ENCODE peak calls at places on chromosomes 16 and 17, in seven cellular contexts. One of them, this sample, is unnamed.

GRCh38 chr17:65918450-65918849 is 273.5 kb downstream of the CEP112 start:
- DNase-seq in activated CD4-positive, alpha-beta T cell treated with anti-CD3 and anti-CD28 coated beads for 36 hours: no peak
- DNase-seq in iPS-NIHi11: no peak
- DNase-seq in NCI-H1092 treated with DMSO at 0.1 percent for 48 hours: no peak
- DNase-seq in stimulated activated CD4-positive, alpha-beta T cell treated with anti-CD3 and anti-CD28 coated beads, Interleukin-15, amount 100 ng/mL, for 48 hours: no peak
- DNase-seq in breast epithelium: no peak
- DNase-seq in left ventricle myocardium inferior: no peak
- DNase-seq in this sample: no peak

GRCh38 chr17:77106874-77107358 is 33.9 kb upstream of the SEC14L1 start:
- DNase-seq in activated CD4-positive, alpha-beta T cell treated with anti-CD3 and anti-CD28 coated beads for 36 hours: no peak
- DNase-seq in iPS-NIHi11: no peak
- DNase-seq in NCI-H1092 treated with DMSO at 0.1 percent for 48 hours: peak; percentile 32
- DNase-seq in stimulated activated CD4-positive, alpha-beta T cell treated with anti-CD3 and anti-CD28 coated beads, Interleukin-15, amount 100 ng/mL, for 48 hours: no peak
- DNase-seq in breast epithelium: no peak
- DNase-seq in left ventricle myocardium inferior: no peak
- DNase-seq in this sample: no peak

GRCh38 chr17:76537578-76538280 is at the start of gene CYGB:
- DNase-seq in activated CD4-positive, alpha-beta T cell treated with anti-CD3 and anti-CD28 coated beads for 36 hours: no peak
- DNase-seq in iPS-NIHi11: peak; percentile 56
- DNase-seq in NCI-H1092 treated with DMSO at 0.1 percent for 48 hours: no peak
- DNase-seq in stimulated activated CD4-positive, alpha-beta T cell treated with anti-CD3 and anti-CD28 coated beads, Interleukin-15, amount 100 ng/mL, for 48 hours: no peak
- DNase-seq in breast epithelium: no peak
- DNase-seq in left ventricle myocardium inferior: peak; percentile 74
- DNase-seq in this sample: no peak

GRCh38 chr16:12613131-12613991 is 190.3 kb downstream of the CPPED1 start:
- DNase-seq in activated CD4-positive, alpha-beta T cell treated with anti-CD3 and anti-CD28 coated beads for 36 hours: peak; percentile 83
- DNase-seq in iPS-NIHi11: no peak
- DNase-seq in NCI-H1092 treated with DMSO at 0.1 percent for 48 hours: no peak
- DNase-seq in stimulated activated CD4-positive, alpha-beta T cell treated with anti-CD3 and anti-CD28 coated beads, Interleukin-15, amount 100 ng/mL, for 48 hours: peak; percentile 64
- DNase-seq in breast epithelium: no peak
- DNase-seq in left ventricle myocardium inferior: no peak
- DNase-seq in this sample: no peak

GRCh38 chr16:88303890-88304819 is 78.6 kb upstream of the ZNF469 start:
- DNase-seq in activated CD4-positive, alpha-beta T cell treated with anti-CD3 and anti-CD28 coated beads for 36 hours: no peak
- DNase-seq in iPS-NIHi11: peak; percentile 63
- DNase-seq in NCI-H1092 treated with DMSO at 0.1 percent for 48 hours: no peak
- DNase-seq in stimulated activated CD4-positive, alpha-beta T cell treated with anti-CD3 and anti-CD28 coated beads, Interleukin-15, amount 100 ng/mL, for 48 hours: no peak
- DNase-seq in breast epithelium: no peak
- DNase-seq in left ventricle myocardium inferior: no peak
- DNase-seq in this sample: no peak

GRCh38 chr16:27498426-27498825 is 51.3 kb downstream of the GTF3C1 start:
- DNase-seq in activated CD4-positive, alpha-beta T cell treated with anti-CD3 and anti-CD28 coated beads for 36 hours: no peak
- DNase-seq in iPS-NIHi11: no peak
- DNase-seq in NCI-H1092 treated with DMSO at 0.1 percent for 48 hours: no peak
- DNase-seq in stimulated activated CD4-positive, alpha-beta T cell treated with anti-CD3 and anti-CD28 coated beads, Interleukin-15, amount 100 ng/mL, for 48 hours: no peak
- DNase-seq in breast epithelium: no peak
- DNase-seq in left ventricle myocardium inferior: no peak
- DNase-seq in this sample: no peak

GRCh38 chr17:59004338-59005111 is 102.2 kb downstream of the TRIM37 start:
- DNase-seq in activated CD4-positive, alpha-beta T cell treated with anti-CD3 and anti-CD28 coated beads for 36 hours: peak; percentile 81
- DNase-seq in iPS-NIHi11: peak; percentile 64
- DNase-seq in NCI-H1092 treated with DMSO at 0.1 percent for 48 hours: peak; percentile 59
- DNase-seq in stimulated activated CD4-positive, alpha-beta T cell treated with anti-CD3 and anti-CD28 coated beads, Interleukin-15, amount 100 ng/mL, for 48 hours: peak; percentile 57
- DNase-seq in breast epithelium: no peak
- DNase-seq in left ventricle myocardium inferior: peak; percentile 21
- DNase-seq in this sample: peak; percentile 88

GRCh38 chr17:753407-753806 is 1.3 kb upstream of the GEMIN4 start:
- DNase-seq in activated CD4-positive, alpha-beta T cell treated with anti-CD3 and anti-CD28 coated beads for 36 hours: no peak
- DNase-seq in iPS-NIHi11: no peak
- DNase-seq in NCI-H1092 treated with DMSO at 0.1 percent for 48 hours: no peak
- DNase-seq in stimulated activated CD4-positive, alpha-beta T cell treated with anti-CD3 and anti-CD28 coated beads, Interleukin-15, amount 100 ng/mL, for 48 hours: no peak
- DNase-seq in breast epithelium: no peak
- DNase-seq in left ventricle myocardium inferior: no peak
- DNase-seq in this sample: no peak

GRCh38 chr16:55773859-55774549 is 58.9 kb downstream of the CES1 start:
- DNase-seq in activated CD4-positive, alpha-beta T cell treated with anti-CD3 and anti-CD28 coated beads for 36 hours: no peak
- DNase-seq in iPS-NIHi11: no peak
- DNase-seq in NCI-H1092 treated with DMSO at 0.1 percent for 48 hours: no peak
- DNase-seq in stimulated activated CD4-positive, alpha-beta T cell treated with anti-CD3 and anti-CD28 coated beads, Interleukin-15, amount 100 ng/mL, for 48 hours: no peak
- DNase-seq in breast epithelium: no peak
- DNase-seq in left ventricle myocardium inferior: no peak
- DNase-seq in this sample: no peak

GRCh38 chr17:16439867-16440351 is 24.5 kb downstream of the TRPV2 start:
- DNase-seq in activated CD4-positive, alpha-beta T cell treated with anti-CD3 and anti-CD28 coated beads for 36 hours: no peak
- DNase-seq in iPS-NIHi11: no peak
- DNase-seq in NCI-H1092 treated with DMSO at 0.1 percent for 48 hours: no peak
- DNase-seq in stimulated activated CD4-positive, alpha-beta T cell treated with anti-CD3 and anti-CD28 coated beads, Interleukin-15, amount 100 ng/mL, for 48 hours: no peak
- DNase-seq in breast epithelium: no peak
- DNase-seq in left ventricle myocardium inferior: no peak
- DNase-seq in this sample: no peak

GRCh38 chr17:40432864-40433528 is 10.3 kb upstream of the IGFBP4 start:
- DNase-seq in activated CD4-positive, alpha-beta T cell treated with anti-CD3 and anti-CD28 coated beads for 36 hours: no peak
- DNase-seq in iPS-NIHi11: peak; percentile 3
- DNase-seq in NCI-H1092 treated with DMSO at 0.1 percent for 48 hours: no peak
- DNase-seq in stimulated activated CD4-positive, alpha-beta T cell treated with anti-CD3 and anti-CD28 coated beads, Interleukin-15, amount 100 ng/mL, for 48 hours: no peak
- DNase-seq in breast epithelium: peak; percentile 42
- DNase-seq in left ventricle myocardium inferior: peak; percentile 38
- DNase-seq in this sample: peak; percentile 34

GRCh38 chr17:63479495-63480184 is 2.8 kb downstream of the ACE start:
- DNase-seq in activated CD4-positive, alpha-beta T cell treated with anti-CD3 and anti-CD28 coated beads for 36 hours: no peak
- DNase-seq in iPS-NIHi11: no peak
- DNase-seq in NCI-H1092 treated with DMSO at 0.1 percent for 48 hours: peak; percentile 57
- DNase-seq in stimulated activated CD4-positive, alpha-beta T cell treated with anti-CD3 and anti-CD28 coated beads, Interleukin-15, amount 100 ng/mL, for 48 hours: no peak
- DNase-seq in breast epithelium: no peak
- DNase-seq in left ventricle myocardium inferior: no peak
- DNase-seq in this sample: no peak

GRCh38 chr17:21388066-21388465 is 11.9 kb downstream of the KCNJ12 start:
- DNase-seq in activated CD4-positive, alpha-beta T cell treated with anti-CD3 and anti-CD28 coated beads for 36 hours: no peak
- DNase-seq in iPS-NIHi11: no peak
- DNase-seq in NCI-H1092 treated with DMSO at 0.1 percent for 48 hours: peak; percentile 13
- DNase-seq in stimulated activated CD4-positive, alpha-beta T cell treated with anti-CD3 and anti-CD28 coated beads, Interleukin-15, amount 100 ng/mL, for 48 hours: no peak
- DNase-seq in breast epithelium: no peak
- DNase-seq in left ventricle myocardium inferior: peak; percentile 67
- DNase-seq in this sample: no peak

GRCh38 chr16:9138731-9139501 is 47.5 kb downstream of the HAPSTR1 start:
- DNase-seq in activated CD4-positive, alpha-beta T cell treated with anti-CD3 and anti-CD28 coated beads for 36 hours: peak; percentile 87
- DNase-seq in iPS-NIHi11: peak; percentile 80
- DNase-seq in NCI-H1092 treated with DMSO at 0.1 percent for 48 hours: peak; percentile 57
- DNase-seq in stimulated activated CD4-positive, alpha-beta T cell treated with anti-CD3 and anti-CD28 coated beads, Interleukin-15, amount 100 ng/mL, for 48 hours: peak; percentile 64
- DNase-seq in breast epithelium: peak; percentile 65
- DNase-seq in left ventricle myocardium inferior: peak; percentile 64
- DNase-seq in this sample: peak; percentile 88

GRCh38 chr16:66385415-66385814 is 18.9 kb downstream of the CDH5 start:
- DNase-seq in activated CD4-positive, alpha-beta T cell treated with anti-CD3 and anti-CD28 coated beads for 36 hours: no peak
- DNase-seq in iPS-NIHi11: no peak
- DNase-seq in NCI-H1092 treated with DMSO at 0.1 percent for 48 hours: no peak
- DNase-seq in stimulated activated CD4-positive, alpha-beta T cell treated with anti-CD3 and anti-CD28 coated beads, Interleukin-15, amount 100 ng/mL, for 48 hours: no peak
- DNase-seq in breast epithelium: no peak
- DNase-seq in left ventricle myocardium inferior: no peak
- DNase-seq in this sample: no peak

GRCh38 chr16:58021661-58022551 is 3.6 kb upstream of the MMP15 start:
- DNase-seq in activated CD4-positive, alpha-beta T cell treated with anti-CD3 and anti-CD28 coated beads for 36 hours: no peak
- DNase-seq in iPS-NIHi11: no peak
- DNase-seq in NCI-H1092 treated with DMSO at 0.1 percent for 48 hours: no peak
- DNase-seq in stimulated activated CD4-positive, alpha-beta T cell treated with anti-CD3 and anti-CD28 coated beads, Interleukin-15, amount 100 ng/mL, for 48 hours: no peak
- DNase-seq in breast epithelium: no peak
- DNase-seq in left ventricle myocardium inferior: peak; percentile 11
- DNase-seq in this sample: no peak

GRCh38 chr17:17664073-17664470 is 17.2 kb upstream of the RAI1 start:
- DNase-seq in activated CD4-positive, alpha-beta T cell treated with anti-CD3 and anti-CD28 coated beads for 36 hours: no peak
- DNase-seq in iPS-NIHi11: no peak
- DNase-seq in NCI-H1092 treated with DMSO at 0.1 percent for 48 hours: no peak
- DNase-seq in stimulated activated CD4-positive, alpha-beta T cell treated with anti-CD3 and anti-CD28 coated beads, Interleukin-15, amount 100 ng/mL, for 48 hours: no peak
- DNase-seq in breast epithelium: no peak
- DNase-seq in left ventricle myocardium inferior: no peak
- DNase-seq in this sample: no peak

GRCh38 chr16:66266436-66267286 is 99.8 kb upstream of the CDH5 start:
- DNase-seq in activated CD4-positive, alpha-beta T cell treated with anti-CD3 and anti-CD28 coated beads for 36 hours: no peak
- DNase-seq in iPS-NIHi11: peak; percentile 51
- DNase-seq in NCI-H1092 treated with DMSO at 0.1 percent for 48 hours: no peak
- DNase-seq in stimulated activated CD4-positive, alpha-beta T cell treated with anti-CD3 and anti-CD28 coated beads, Interleukin-15, amount 100 ng/mL, for 48 hours: no peak
- DNase-seq in breast epithelium: peak; percentile 48
- DNase-seq in left ventricle myocardium inferior: peak; percentile 76
- DNase-seq in this sample: peak; percentile 95

GRCh38 chr17:75430159-75430748 is 24.8 kb upstream of the GRB2 start:
- DNase-seq in activated CD4-positive, alpha-beta T cell treated with anti-CD3 and anti-CD28 coated beads for 36 hours: no peak
- DNase-seq in iPS-NIHi11: peak; percentile 71
- DNase-seq in NCI-H1092 treated with DMSO at 0.1 percent for 48 hours: no peak
- DNase-seq in stimulated activated CD4-positive, alpha-beta T cell treated with anti-CD3 and anti-CD28 coated beads, Interleukin-15, amount 100 ng/mL, for 48 hours: no peak
- DNase-seq in breast epithelium: no peak
- DNase-seq in left ventricle myocardium inferior: no peak
- DNase-seq in this sample: no peak

GRCh38 chr17:48624544-48625501 is 1.3 kb downstream of the HOXB9 start:
- DNase-seq in activated CD4-positive, alpha-beta T cell treated with anti-CD3 and anti-CD28 coated beads for 36 hours: peak; percentile 51
- DNase-seq in iPS-NIHi11: peak; percentile 75
- DNase-seq in NCI-H1092 treated with DMSO at 0.1 percent for 48 hours: no peak
- DNase-seq in stimulated activated CD4-positive, alpha-beta T cell treated with anti-CD3 and anti-CD28 coated beads, Interleukin-15, amount 100 ng/mL, for 48 hours: no peak
- DNase-seq in breast epithelium: no peak
- DNase-seq in left ventricle myocardium inferior: no peak
- DNase-seq in this sample: no peak

GRCh38 chr17:30211371-30211770 is 24.1 kb downstream of the SLC6A4 start:
- DNase-seq in activated CD4-positive, alpha-beta T cell treated with anti-CD3 and anti-CD28 coated beads for 36 hours: no peak
- DNase-seq in iPS-NIHi11: no peak
- DNase-seq in NCI-H1092 treated with DMSO at 0.1 percent for 48 hours: no peak
- DNase-seq in stimulated activated CD4-positive, alpha-beta T cell treated with anti-CD3 and anti-CD28 coated beads, Interleukin-15, amount 100 ng/mL, for 48 hours: no peak
- DNase-seq in breast epithelium: no peak
- DNase-seq in left ventricle myocardium inferior: no peak
- DNase-seq in this sample: no peak

GRCh38 chr16:72073831-72074230 is 10.8 kb downstream of the HPR start:
- DNase-seq in activated CD4-positive, alpha-beta T cell treated with anti-CD3 and anti-CD28 coated beads for 36 hours: no peak
- DNase-seq in iPS-NIHi11: no peak
- DNase-seq in NCI-H1092 treated with DMSO at 0.1 percent for 48 hours: no peak
- DNase-seq in stimulated activated CD4-positive, alpha-beta T cell treated with anti-CD3 and anti-CD28 coated beads, Interleukin-15, amount 100 ng/mL, for 48 hours: no peak
- DNase-seq in breast epithelium: no peak
- DNase-seq in left ventricle myocardium inferior: peak; percentile 53
- DNase-seq in this sample: no peak

GRCh38 chr17:63189082-63189481 is 223.0 kb downstream of the TANC2 start:
- DNase-seq in activated CD4-positive, alpha-beta T cell treated with anti-CD3 and anti-CD28 coated beads for 36 hours: no peak
- DNase-seq in iPS-NIHi11: no peak
- DNase-seq in NCI-H1092 treated with DMSO at 0.1 percent for 48 hours: no peak
- DNase-seq in stimulated activated CD4-positive, alpha-beta T cell treated with anti-CD3 and anti-CD28 coated beads, Interleukin-15, amount 100 ng/mL, for 48 hours: no peak
- DNase-seq in breast epithelium: no peak
- DNase-seq in left ventricle myocardium inferior: no peak
- DNase-seq in this sample: no peak

GRCh38 chr17:73293480-73293911 is 18.3 kb downstream of the CDC42EP4 start:
- DNase-seq in activated CD4-positive, alpha-beta T cell treated with anti-CD3 and anti-CD28 coated beads for 36 hours: no peak
- DNase-seq in iPS-NIHi11: no peak
- DNase-seq in NCI-H1092 treated with DMSO at 0.1 percent for 48 hours: no peak
- DNase-seq in stimulated activated CD4-positive, alpha-beta T cell treated with anti-CD3 and anti-CD28 coated beads, Interleukin-15, amount 100 ng/mL, for 48 hours: no peak
- DNase-seq in breast epithelium: peak; percentile 74
- DNase-seq in left ventricle myocardium inferior: peak; percentile 60
- DNase-seq in this sample: no peak

GRCh38 chr16:85430523-85431381 is 182.4 kb upstream of the GSE1 start:
- DNase-seq in activated CD4-positive, alpha-beta T cell treated with anti-CD3 and anti-CD28 coated beads for 36 hours: no peak
- DNase-seq in iPS-NIHi11: no peak
- DNase-seq in NCI-H1092 treated with DMSO at 0.1 percent for 48 hours: no peak
- DNase-seq in stimulated activated CD4-positive, alpha-beta T cell treated with anti-CD3 and anti-CD28 coated beads, Interleukin-15, amount 100 ng/mL, for 48 hours: no peak
- DNase-seq in breast epithelium: no peak
- DNase-seq in left ventricle myocardium inferior: no peak
- DNase-seq in this sample: no peak

GRCh38 chr16:867421-868385 is 67.2 kb upstream of the GNG13 start:
- DNase-seq in activated CD4-positive, alpha-beta T cell treated with anti-CD3 and anti-CD28 coated beads for 36 hours: no peak
- DNase-seq in iPS-NIHi11: no peak
- DNase-seq in NCI-H1092 treated with DMSO at 0.1 percent for 48 hours: no peak
- DNase-seq in stimulated activated CD4-positive, alpha-beta T cell treated with anti-CD3 and anti-CD28 coated beads, Interleukin-15, amount 100 ng/mL, for 48 hours: no peak
- DNase-seq in breast epithelium: no peak
- DNase-seq in left ventricle myocardium inferior: peak; percentile 7
- DNase-seq in this sample: no peak

GRCh38 chr17:39225974-39226683 is 384 bp upstream of the STAC2 start:
- DNase-seq in activated CD4-positive, alpha-beta T cell treated with anti-CD3 and anti-CD28 coated beads for 36 hours: peak; percentile 58
- DNase-seq in iPS-NIHi11: peak; percentile 99
- DNase-seq in NCI-H1092 treated with DMSO at 0.1 percent for 48 hours: peak; percentile 41
- DNase-seq in stimulated activated CD4-positive, alpha-beta T cell treated with anti-CD3 and anti-CD28 coated beads, Interleukin-15, amount 100 ng/mL, for 48 hours: no peak
- DNase-seq in breast epithelium: peak; percentile 71
- DNase-seq in left ventricle myocardium inferior: peak; percentile 74
- DNase-seq in this sample: no peak

GRCh38 chr16:30574678-30575077 is 3.2 kb upstream of the ZNF688 start:
- DNase-seq in activated CD4-positive, alpha-beta T cell treated with anti-CD3 and anti-CD28 coated beads for 36 hours: no peak
- DNase-seq in iPS-NIHi11: no peak
- DNase-seq in NCI-H1092 treated with DMSO at 0.1 percent for 48 hours: no peak
- DNase-seq in stimulated activated CD4-positive, alpha-beta T cell treated with anti-CD3 and anti-CD28 coated beads, Interleukin-15, amount 100 ng/mL, for 48 hours: no peak
- DNase-seq in breast epithelium: no peak
- DNase-seq in left ventricle myocardium inferior: no peak
- DNase-seq in this sample: no peak

GRCh38 chr16:50301626-50302471 is 35.5 kb downstream of the ADCY7 start:
- DNase-seq in activated CD4-positive, alpha-beta T cell treated with anti-CD3 and anti-CD28 coated beads for 36 hours: no peak
- DNase-seq in iPS-NIHi11: peak; percentile 30
- DNase-seq in NCI-H1092 treated with DMSO at 0.1 percent for 48 hours: no peak
- DNase-seq in stimulated activated CD4-positive, alpha-beta T cell treated with anti-CD3 and anti-CD28 coated beads, Interleukin-15, amount 100 ng/mL, for 48 hours: no peak
- DNase-seq in breast epithelium: peak; percentile 41
- DNase-seq in left ventricle myocardium inferior: no peak
- DNase-seq in this sample: no peak

GRCh38 chr17:81469266-81469665 is 43.3 kb downstream of the ACTG1 start:
- DNase-seq in activated CD4-positive, alpha-beta T cell treated with anti-CD3 and anti-CD28 coated beads for 36 hours: no peak
- DNase-seq in iPS-NIHi11: no peak
- DNase-seq in NCI-H1092 treated with DMSO at 0.1 percent for 48 hours: no peak
- DNase-seq in stimulated activated CD4-positive, alpha-beta T cell treated with anti-CD3 and anti-CD28 coated beads, Interleukin-15, amount 100 ng/mL, for 48 hours: no peak
- DNase-seq in breast epithelium: no peak
- DNase-seq in left ventricle myocardium inferior: no peak
- DNase-seq in this sample: no peak

GRCh38 chr17:36705651-36706436 is 104.5 kb downstream of the MRM1 start:
- DNase-seq in activated CD4-positive, alpha-beta T cell treated with anti-CD3 and anti-CD28 coated beads for 36 hours: peak; percentile 78
- DNase-seq in iPS-NIHi11: peak; percentile 77
- DNase-seq in NCI-H1092 treated with DMSO at 0.1 percent for 48 hours: peak; percentile 88
- DNase-seq in stimulated activated CD4-positive, alpha-beta T cell treated with anti-CD3 and anti-CD28 coated beads, Interleukin-15, amount 100 ng/mL, for 48 hours: no peak
- DNase-seq in breast epithelium: no peak
- DNase-seq in left ventricle myocardium inferior: no peak
- DNase-seq in this sample: no peak

GRCh38 chr16:27363797-27364196 is 38.2 kb upstream of the IL21R start:
- DNase-seq in activated CD4-positive, alpha-beta T cell treated with anti-CD3 and anti-CD28 coated beads for 36 hours: no peak
- DNase-seq in iPS-NIHi11: no peak
- DNase-seq in NCI-H1092 treated with DMSO at 0.1 percent for 48 hours: peak; percentile 2
- DNase-seq in stimulated activated CD4-positive, alpha-beta T cell treated with anti-CD3 and anti-CD28 coated beads, Interleukin-15, amount 100 ng/mL, for 48 hours: no peak
- DNase-seq in breast epithelium: no peak
- DNase-seq in left ventricle myocardium inferior: no peak
- DNase-seq in this sample: peak; percentile 89

GRCh38 chr16:49911430-49911829 is 55.5 kb upstream of the ZNF423 start:
- DNase-seq in activated CD4-positive, alpha-beta T cell treated with anti-CD3 and anti-CD28 coated beads for 36 hours: no peak
- DNase-seq in iPS-NIHi11: no peak
- DNase-seq in NCI-H1092 treated with DMSO at 0.1 percent for 48 hours: no peak
- DNase-seq in stimulated activated CD4-positive, alpha-beta T cell treated with anti-CD3 and anti-CD28 coated beads, Interleukin-15, amount 100 ng/mL, for 48 hours: no peak
- DNase-seq in breast epithelium: no peak
- DNase-seq in left ventricle myocardium inferior: no peak
- DNase-seq in this sample: no peak

GRCh38 chr16:31423801-31424200 is 4.4 kb downstream of the COX6A2 start:
- DNase-seq in activated CD4-positive, alpha-beta T cell treated with anti-CD3 and anti-CD28 coated beads for 36 hours: no peak
- DNase-seq in iPS-NIHi11: no peak
- DNase-seq in NCI-H1092 treated with DMSO at 0.1 percent for 48 hours: no peak
- DNase-seq in stimulated activated CD4-positive, alpha-beta T cell treated with anti-CD3 and anti-CD28 coated beads, Interleukin-15, amount 100 ng/mL, for 48 hours: no peak
- DNase-seq in breast epithelium: no peak
- DNase-seq in left ventricle myocardium inferior: no peak
- DNase-seq in this sample: no peak

GRCh38 chr17:9802701-9803100 is 11.3 kb upstream of the DHRS7C start:
- DNase-seq in activated CD4-positive, alpha-beta T cell treated with anti-CD3 and anti-CD28 coated beads for 36 hours: no peak
- DNase-seq in iPS-NIHi11: no peak
- DNase-seq in NCI-H1092 treated with DMSO at 0.1 percent for 48 hours: no peak
- DNase-seq in stimulated activated CD4-positive, alpha-beta T cell treated with anti-CD3 and anti-CD28 coated beads, Interleukin-15, amount 100 ng/mL, for 48 hours: no peak
- DNase-seq in breast epithelium: no peak
- DNase-seq in left ventricle myocardium inferior: no peak
- DNase-seq in this sample: no peak

GRCh38 chr16:11190585-11191565 is 65.1 kb downstream of the SOCS1 start:
- DNase-seq in activated CD4-positive, alpha-beta T cell treated with anti-CD3 and anti-CD28 coated beads for 36 hours: peak; percentile 44
- DNase-seq in iPS-NIHi11: no peak
- DNase-seq in NCI-H1092 treated with DMSO at 0.1 percent for 48 hours: peak; percentile 47
- DNase-seq in stimulated activated CD4-positive, alpha-beta T cell treated with anti-CD3 and anti-CD28 coated beads, Interleukin-15, amount 100 ng/mL, for 48 hours: peak; percentile 41
- DNase-seq in breast epithelium: no peak
- DNase-seq in left ventricle myocardium inferior: no peak
- DNase-seq in this sample: no peak

GRCh38 chr17:50212121-50212843 is 10.9 kb upstream of the COL1A1 start:
- DNase-seq in activated CD4-positive, alpha-beta T cell treated with anti-CD3 and anti-CD28 coated beads for 36 hours: no peak
- DNase-seq in iPS-NIHi11: no peak
- DNase-seq in NCI-H1092 treated with DMSO at 0.1 percent for 48 hours: no peak
- DNase-seq in stimulated activated CD4-positive, alpha-beta T cell treated with anti-CD3 and anti-CD28 coated beads, Interleukin-15, amount 100 ng/mL, for 48 hours: no peak
- DNase-seq in breast epithelium: no peak
- DNase-seq in left ventricle myocardium inferior: no peak
- DNase-seq in this sample: peak; percentile 76